ENCODE peak calls at places on chromosomes 16 and 17, in eight cellular contexts. R, I, Y, D, J, V, G and X are unnamed samples.

GRCh38 chr17:49390548-49391324 is 23.9 kb downstream of the PHB1 start:
- DNase-seq in R (no peak), I (no peak), Y (no peak), D (peak; percentile 41), J (peak; percentile 28), V (no peak), G (peak; percentile 29), X (no peak)

GRCh38 chr16:61581417-61582046 is 454.7 kb downstream of the CDH8 start:
- DNase-seq in R (no peak), I (no peak), Y (no peak), D (no peak), J (no peak), V (no peak), G (no peak), X (no peak)

GRCh38 chr16:67165121-67166034 is 833 bp downstream of the HSF4 start:
- DNase-seq in R (peak; percentile 42), I (no peak), Y (no peak), D (no peak), J (no peak), V (peak; percentile 70), G (no peak), X (no peak)

GRCh38 chr16:79810449-79811189 is 210.1 kb upstream of the MAF start:
- DNase-seq in R (no peak), I (no peak), Y (no peak), D (no peak), J (no peak), V (no peak), G (no peak), X (no peak)

GRCh38 chr17:14693382-14693781 is 392.5 kb downstream of the HS3ST3B1 start:
- DNase-seq in R (no peak), I (no peak), Y (no peak), D (no peak), J (no peak), V (no peak), G (no peak), X (no peak)

GRCh38 chr17:63516910-63517824 is 6.0 kb upstream of the KCNH6 start:
- DNase-seq in R (no peak), I (peak; percentile 21), Y (no peak), D (no peak), J (no peak), V (no peak), G (no peak), X (peak; percentile 22)

GRCh38 chr16:4826980-4827379 is 20.1 kb downstream of the GLYR1 start:
- DNase-seq in R (no peak), I (no peak), Y (peak; percentile 63), D (no peak), J (no peak), V (no peak), G (no peak), X (no peak)

GRCh38 chr16:1174477-1175357 is 21.8 kb downstream of the CACNA1H start:
- DNase-seq in R (no peak), I (no peak), Y (no peak), D (no peak), J (no peak), V (no peak), G (no peak), X (no peak)

GRCh38 chr16:15592324-15592723 is 50.6 kb downstream of the MARF1 start:
- DNase-seq in R (no peak), I (no peak), Y (no peak), D (no peak), J (no peak), V (no peak), G (no peak), X (no peak)

GRCh38 chr17:58172369-58173071 is 5.7 kb downstream of the OR4D2 start:
- DNase-seq in R (peak; percentile 15), I (no peak), Y (no peak), D (no peak), J (no peak), V (peak; percentile 64), G (no peak), X (no peak)

GRCh38 chr17:18031955-18032354 is 7.0 kb downstream of the ATPAF2 start:
- DNase-seq in R (no peak), I (no peak), Y (no peak), D (no peak), J (no peak), V (no peak), G (peak; percentile 87), X (no peak)

GRCh38 chr17:17220529-17220928 is 14.4 kb upstream of the PLD6 start:
- DNase-seq in R (no peak), I (no peak), Y (no peak), D (no peak), J (no peak), V (no peak), G (no peak), X (no peak)

GRCh38 chr16:27096375-27096774 is 29.6 kb downstream of the C16orf82 start:
- DNase-seq in R (no peak), I (no peak), Y (no peak), D (no peak), J (no peak), V (no peak), G (no peak), X (no peak)

GRCh38 chr16:66988197-66988788 is at the start of gene CES4A:
- DNase-seq in R (no peak), I (peak; percentile 53), Y (no peak), D (no peak), J (no peak), V (no peak), G (no peak), X (no peak)

GRCh38 chr17:17146791-17147406 is 59.2 kb downstream of the PLD6 start:
- DNase-seq in R (no peak), I (no peak), Y (no peak), D (no peak), J (no peak), V (peak; percentile 46), G (no peak), X (no peak)

GRCh38 chr17:83179378-83179777 is 100.0 kb downstream of the METRNL start:
- DNase-seq in R (no peak), I (no peak), Y (no peak), D (peak; percentile 25), J (no peak), V (no peak), G (peak; percentile 87), X (no peak)

GRCh38 chr16:74691093-74691855 is 9.4 kb downstream of the MLKL start:
- DNase-seq in R (no peak), I (no peak), Y (no peak), D (no peak), J (no peak), V (no peak), G (no peak), X (no peak)

GRCh38 chr16:68230956-68231355 is 5.0 kb downstream of the ESRP2 start:
- DNase-seq in R (no peak), I (no peak), Y (no peak), D (no peak), J (no peak), V (no peak), G (no peak), X (no peak)

GRCh38 chr17:58786586-58787295 is 31.1 kb downstream of the PPM1E start:
- DNase-seq in R (no peak), I (peak; percentile 56), Y (no peak), D (no peak), J (no peak), V (no peak), G (peak; percentile 46), X (peak; percentile 31)

GRCh38 chr16:51276335-51276734 is 125.3 kb upstream of the SALL1 start:
- DNase-seq in R (no peak), I (no peak), Y (no peak), D (no peak), J (no peak), V (no peak), G (no peak), X (no peak)

GRCh38 chr16:29710227-29711219 is 31.5 kb downstream of the QPRT start:
- DNase-seq in R (peak; percentile 48), I (peak; percentile 48), Y (peak; percentile 21), D (no peak), J (no peak), V (peak; percentile 66), G (peak; percentile 60), X (peak; percentile 17)

GRCh38 chr17:67218385-67218950 is 26.5 kb downstream of the HELZ start:
- DNase-seq in R (no peak), I (no peak), Y (no peak), D (no peak), J (no peak), V (no peak), G (no peak), X (no peak)

GRCh38 chr17:70022175-70022574 is 52.9 kb upstream of the KCNJ16 start:
- DNase-seq in R (no peak), I (no peak), Y (no peak), D (no peak), J (no peak), V (no peak), G (peak; percentile 51), X (no peak)
- H3K4me3 ChIP-seq in R (no peak overlapping the region), I (no peak overlapping the region), Y (no peak overlapping the region), D (no peak overlapping the region), J (no peak overlapping the region), V (no peak overlapping the region), G (no peak overlapping the region), X (no peak overlapping the region)

GRCh38 chr17:78133971-78134898 is 3.7 kb downstream of the TMC8 start:
- DNase-seq in R (peak; percentile 50), I (no peak), Y (no peak), D (peak; percentile 59), J (peak; percentile 54), V (peak; percentile 87), G (peak; percentile 52), X (no peak)
- TF ChIP-seq CTCF in R (peak; percentile 48), I (peak; percentile 46), Y (peak; percentile 55), D (peak; percentile 52), J (peak; percentile 64), V (peak; percentile 72), G (peak; percentile 53), X (peak; percentile 51)

DNA sequence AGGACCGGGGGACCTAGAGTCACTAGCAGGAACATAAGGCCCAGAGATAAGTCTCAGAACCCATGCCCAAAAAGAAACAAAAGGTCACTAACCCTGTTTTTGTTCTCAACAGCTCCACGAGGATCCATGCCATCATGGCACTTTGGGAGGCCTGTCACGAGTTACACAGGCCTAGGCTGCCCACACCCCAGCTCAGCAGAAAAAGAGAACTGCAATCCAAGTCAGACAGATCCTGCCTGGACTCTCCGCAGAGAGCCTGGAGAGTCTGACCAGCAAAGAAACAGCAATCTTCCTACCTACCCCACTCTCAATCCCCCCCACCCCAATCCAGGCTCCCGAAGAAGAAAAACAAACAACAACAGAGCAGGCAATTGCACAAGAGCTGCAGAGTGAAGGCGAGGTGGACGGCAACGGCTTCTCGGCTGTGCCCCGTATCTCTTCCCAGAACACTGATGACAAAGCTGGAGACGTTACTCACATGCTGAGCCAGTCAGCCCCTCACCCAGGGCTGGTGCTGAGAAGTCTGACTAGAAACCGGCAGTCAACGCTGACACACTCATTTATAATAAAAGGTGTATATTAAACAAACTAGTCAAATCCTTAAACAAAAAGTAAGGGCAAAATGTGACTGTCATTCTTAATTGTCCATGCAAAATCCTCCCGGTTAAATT is 89.4 kb downstream of the SMG6 start:
- DNase-seq in R (peak; percentile 66), I (peak; percentile 73), Y (peak; percentile 58), D (peak; percentile 48), J (no peak), V (peak; percentile 43), G (peak; percentile 68), X (no peak)
- H3K4me3 ChIP-seq in R (peak overlapping the region; percentile 0), I (peak overlapping the region; percentile 56), Y (peak overlapping the region; percentile 45), D (no peak overlapping the region), J (no peak overlapping the region), V (no peak overlapping the region), G (no peak overlapping the region), X (peak overlapping the region; percentile 20)

DNA sequence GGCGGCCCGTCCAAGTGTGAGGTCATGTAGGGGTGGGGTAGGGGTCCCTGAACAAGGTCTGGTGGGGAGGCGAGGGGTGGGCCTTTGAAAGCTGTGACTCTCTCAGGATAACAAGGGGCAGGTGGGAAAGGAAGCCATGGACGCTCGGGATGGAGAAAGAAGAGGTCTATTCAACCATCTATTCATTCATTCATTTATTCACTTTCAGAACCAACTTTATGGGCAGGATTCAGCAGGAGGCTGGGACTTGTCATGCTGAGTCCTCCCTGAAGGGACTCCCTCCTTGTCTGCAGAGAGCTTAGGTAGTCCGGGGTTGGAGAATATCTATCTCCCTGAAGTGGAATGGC is 8.6 kb upstream of the CD300A start:
- DNase-seq in R (no peak), I (no peak), Y (no peak), D (no peak), J (no peak), V (no peak), G (no peak), X (no peak)
- TF ChIP-seq CTCF in R (no peak), I (no peak), Y (no peak), D (no peak), J (no peak), V (no peak), G (no peak), X (no peak)